ENCODE peak calls at places on chromosomes 3 and 15, in seven cellular contexts. L is ureter, P is activated B cell treated with CpG ODN at 0.5 μM for 24 hours, R is cardiac fibroblast, F is endothelial cell of umbilical vein, J is head of caudate nucleus, G is NAMALWA. Z is an unnamed sample.

GRCh38 chr3:85842081-85842480 is 883.3 kb downstream of the CADM2 start:
- DNase-seq in J (no peak), L (no peak), F (no peak), G (no peak), P (no peak), R (no peak), Z (no peak)

GRCh38 chr15:60096157-60096556 is 92.0 kb downstream of the FOXB1 start:
- DNase-seq in L (no peak), P (no peak), R (peak), G (no peak), F (no peak), J (no peak), Z (no peak)

GRCh38 chr15:45140851-45141250 is 11.1 kb downstream of the DUOX1 start:
- DNase-seq in L (no peak), P (no peak), F (no peak), R (no peak), J (no peak), G (no peak), Z (no peak)

GRCh38 chr3:177579419-177579818 is 382.1 kb upstream of the TBL1XR1 start:
- DNase-seq in L (no peak), P (no peak), G (no peak), R (peak), F (no peak), J (no peak), Z (no peak)

GRCh38 chr3:55454611-55455010 is 32.5 kb downstream of the WNT5A start:
- DNase-seq in L (no peak), G (no peak), F (no peak), J (no peak), R (peak), P (no peak), Z (no peak)

GRCh38 chr15:86034904-86035303 is 44.8 kb upstream of the AGBL1 start:
- DNase-seq in R (no peak), J (no peak), F (no peak), L (no peak), P (no peak), G (no peak), Z (no peak)

GRCh38 chr3:18086078-18086477 is 339.1 kb downstream of the SATB1 start:
- DNase-seq in J (peak), P (no peak), F (no peak), L (no peak), G (no peak), R (no peak), Z (no peak)

GRCh38 chr3:12906141-12906915 is 65.0 kb upstream of the RPL32 start:
- DNase-seq in P (no peak), R (no peak), F (no peak), J (no peak), L (no peak), G (no peak), Z (no peak)

GRCh38 chr3:46482632-46483311 is 15.0 kb upstream of the RTP3 start:
- DNase-seq in J (no peak), L (no peak), P (no peak), F (no peak), R (peak), G (no peak), Z (no peak)

GRCh38 chr15:77418341-77419049 is 1.4 kb downstream of the PEAK1 start:
- DNase-seq in F (peak), P (no peak), G (peak), J (no peak), L (no peak), R (peak), Z (no peak)

GRCh38 chr3:64426551-64426950 is 201.3 kb upstream of the PRICKLE2 start:
- DNase-seq in P (no peak), J (no peak), R (no peak), G (no peak), L (no peak), F (no peak), Z (no peak)

GRCh38 chr15:67386947-67387346 is 132.4 kb downstream of the IQCH start:
- DNase-seq in J (no peak), R (no peak), F (no peak), L (no peak), G (no peak), P (no peak), Z (no peak)

Z was measured in ovary.